ENCODE peak calls at places on chromosomes 6 and 20, in five cellular contexts. L, E, P, Z and D are unnamed samples.

GRCh38 chr6:159440907-159441703 is 251.9 kb downstream of the SOD2 start:
- DNase-seq in Z (no peak), P (no peak), L (no peak), E (no peak), D (no peak)

GRCh38 chr6:145670306-145670705 is 65.0 kb downstream of the EPM2A start:
- DNase-seq in P (no peak), E (no peak), L (peak), Z (no peak), D (no peak)

GRCh38 chr20:37994512-37994911 is 38.7 kb downstream of the TTI1 start:
- DNase-seq in L (peak), Z (no peak), P (no peak), E (no peak), D (no peak)

GRCh38 chr6:131787079-131787478 is 20.7 kb upstream of the ENPP1 start:
- DNase-seq in Z (no peak), E (no peak), L (peak), P (no peak), D (no peak)

GRCh38 chr6:36241728-36242127 is 28.1 kb upstream of the PNPLA1 start:
- DNase-seq in Z (no peak), E (no peak), L (peak), P (peak), D (peak)

GRCh38 chr6:83384751-83385150 is 46.1 kb downstream of the ME1 start:
- DNase-seq in E (no peak), L (no peak), P (no peak), Z (no peak), D (no peak)

GRCh38 chr20:5834436-5835005 is 84.3 kb downstream of the SHLD1 start:
- DNase-seq in L (peak), E (no peak), Z (no peak), P (no peak), D (no peak)

GRCh38 chr20:59063358-59064213 is 21.0 kb upstream of the PRELID3B start:
- DNase-seq in P (no peak), L (peak), Z (no peak), E (peak), D (no peak)

GRCh38 chr20:33401922-33402369 is 627 bp upstream of the CDK5RAP1 start:
- DNase-seq in P (no peak), E (no peak), L (peak), Z (no peak), D (no peak)

GRCh38 chr6:28914941-28915340 is 8.8 kb downstream of the TRIM27 start:
- DNase-seq in L (no peak), P (no peak), Z (no peak), E (no peak), D (no peak)

GRCh38 chr6:53943410-53943809 is 148.6 kb downstream of the LRRC1 start:
- DNase-seq in E (no peak), L (peak), Z (no peak), P (no peak), D (no peak)

GRCh38 chr6:55694148-55694547 is 115.2 kb upstream of the HMGCLL1 start:
- DNase-seq in L (peak), E (peak), P (no peak), Z (no peak), D (no peak)

GRCh38 chr6:127775371-127775770 is 125.5 kb downstream of the THEMIS start:
- DNase-seq in P (no peak), L (no peak), E (no peak), Z (no peak), D (no peak)

GRCh38 chr6:150600302-150601017 is 775 bp downstream of the PLEKHG1 start:
- DNase-seq in L (peak), E (peak), Z (peak), P (peak), D (peak)

GRCh38 chr6:151716446-151717047 is 90.9 kb upstream of the ESR1 start:
- DNase-seq in L (peak), Z (peak), E (no peak), P (no peak), D (no peak)

GRCh38 chr6:39274471-39274870 is 39.7 kb downstream of the KCNK17 start:
- DNase-seq in L (no peak), E (no peak), P (no peak), Z (no peak), D (no peak)

GRCh38 chr6:110334425-110335158 is 23.6 kb downstream of the METTL24 start:
- DNase-seq in E (no peak), L (no peak), Z (no peak), P (no peak), D (no peak)

GRCh38 chr20:59805786-59806577 is 127.5 kb downstream of the SYCP2 start:
- DNase-seq in P (no peak), L (no peak), Z (no peak), E (no peak), D (no peak)

GRCh38 chr6:150866147-150867073 is 908 bp downstream of the MTHFD1L start:
- DNase-seq in L (peak), E (no peak), P (peak), Z (peak), D (peak)

GRCh38 chr6:170063851-170064617 is 226.8 kb downstream of the DLL1 start:
- DNase-seq in L (no peak), E (no peak), Z (no peak), P (no peak), D (no peak)

GRCh38 chr6:122400121-122400450 is 634 bp downstream of the HSF2 start:
- DNase-seq in L (no peak), E (no peak), P (peak), Z (no peak), D (no peak)

GRCh38 chr6:1635305-1636010 is 25.7 kb downstream of the FOXC1 start:
- DNase-seq in L (no peak), E (no peak), P (no peak), Z (no peak), D (no peak)

GRCh38 chr6:85754894-85755293 is 112.2 kb upstream of the SYNCRIP start:
- DNase-seq in P (no peak), L (no peak), Z (no peak), E (no peak), D (no peak)

GRCh38 chr6:158879180-158879579 is 60.0 kb upstream of the EZR start:
- DNase-seq in P (no peak), E (no peak), L (peak), Z (no peak), D (no peak)

GRCh38 chr6:124670801-124671200 is 291.4 kb upstream of the RNF217 start:
- DNase-seq in P (no peak), L (no peak), E (no peak), Z (no peak), D (no peak)

GRCh38 chr6:31246051-31246495 is 25.8 kb downstream of the HLA-C start:
- DNase-seq in L (peak), Z (no peak), P (no peak), E (peak), D (no peak)

GRCh38 chr6:15355683-15356099 is 109.8 kb downstream of the JARID2 start:
- DNase-seq in P (no peak), L (peak), Z (no peak), E (no peak), D (no peak)

GRCh38 chr20:38764563-38765355 is 16.5 kb downstream of the ACTR5 start:
- DNase-seq in Z (no peak), L (peak), E (peak), P (no peak), D (no peak)

GRCh38 chr6:15493437-15494168 is 169.2 kb downstream of the DTNBP1 start:
- DNase-seq in E (peak), P (no peak), L (peak), Z (no peak), D (no peak)

GRCh38 chr6:23357185-23357745 is 768.8 kb upstream of the NRSN1 start:
- DNase-seq in E (no peak), L (no peak), P (no peak), Z (no peak), D (no peak)

GRCh38 chr20:6623989-6624388 is 143.5 kb upstream of the BMP2 start:
- DNase-seq in Z (no peak), P (no peak), L (no peak), E (no peak), D (no peak)

GRCh38 chr6:2244261-2245102 is 923 bp downstream of the GMDS start:
- DNase-seq in P (peak), E (no peak), L (no peak), Z (no peak), D (no peak)

GRCh38 chr6:32436995-32437836 is 2.5 kb upstream of the HLA-DRA start:
- DNase-seq in L (peak), E (no peak), Z (no peak), P (peak), D (no peak)

GRCh38 chr6:3561745-3562144 is 104.9 kb upstream of the SLC22A23 start:
- DNase-seq in P (no peak), Z (no peak), L (peak), E (no peak), D (no peak)

GRCh38 chr20:20360464-20360863 is 7.4 kb upstream of the INSM1 start:
- DNase-seq in E (peak), L (peak), Z (no peak), P (peak), D (peak)

GRCh38 chr6:35713006-35713405 is 23.8 kb upstream of the ARMC12 start:
- DNase-seq in L (no peak), E (no peak), Z (no peak), P (no peak), D (no peak)

GRCh38 chr6:125714431-125715090 is 34.9 kb upstream of the HEY2 start:
- DNase-seq in L (no peak), P (no peak), E (no peak), Z (no peak), D (no peak)

GRCh38 chr6:119749341-119749740 is 399.8 kb upstream of the MAN1A1 start:
- DNase-seq in P (no peak), Z (no peak), E (no peak), L (no peak), D (no peak)

GRCh38 chr20:51767018-51767866 is 948 bp downstream of the ATP9A start:
- DNase-seq in L (no peak), Z (no peak), P (peak), E (no peak), D (peak)